ENCODE peak calls at places on chromosomes 5 and 9, in six cellular contexts. One of them, this sample, is unnamed.
A peak's percentile ranks its signal among the peaks of the same experiment; 100 is the strongest.

GRCh38 chr5:171162602-171163001 is 146.4 kb upstream of the TLX3 start:
- DNase-seq in IMR-90: peak; percentile 25
- DNase-seq in H1: peak; percentile 39
- DNase-seq in trophoblast cell: no peak
- DNase-seq in H9: peak; percentile 76
- DNase-seq in neuronal stem cell: peak; percentile 43
- DNase-seq in this sample: peak; percentile 24

GRCh38 chr9:113542741-113543140 is 79.2 kb downstream of the RGS3 start:
- DNase-seq in IMR-90: no peak
- DNase-seq in H1: no peak
- DNase-seq in trophoblast cell: no peak
- DNase-seq in H9: no peak
- DNase-seq in neuronal stem cell: no peak
- DNase-seq in this sample: no peak

GRCh38 chr5:90055831-90056328 is 353.7 kb downstream of the CETN3 start:
- DNase-seq in IMR-90: peak; percentile 21
- DNase-seq in H1: no peak
- DNase-seq in trophoblast cell: peak; percentile 23
- DNase-seq in H9: no peak
- DNase-seq in neuronal stem cell: no peak
- DNase-seq in this sample: peak; percentile 66

GRCh38 chr5:77129386-77129785 is 42.3 kb upstream of the ZBED3 start:
- DNase-seq in IMR-90: peak; percentile 13
- DNase-seq in H1: no peak
- DNase-seq in trophoblast cell: no peak
- DNase-seq in H9: peak; percentile 56
- DNase-seq in neuronal stem cell: no peak
- DNase-seq in this sample: peak; percentile 34

GRCh38 chr9:7909537-7909936 is 110.0 kb upstream of the DMAC1 start:
- DNase-seq in IMR-90: no peak
- DNase-seq in H1: no peak
- DNase-seq in trophoblast cell: no peak
- DNase-seq in H9: no peak
- DNase-seq in neuronal stem cell: no peak
- DNase-seq in this sample: no peak

GRCh38 chr5:103208460-103208859 is 50.1 kb upstream of the MACIR start:
- DNase-seq in IMR-90: no peak
- DNase-seq in H1: no peak
- DNase-seq in trophoblast cell: no peak
- DNase-seq in H9: no peak
- DNase-seq in neuronal stem cell: no peak
- DNase-seq in this sample: no peak

GRCh38 chr9:71746023-71746752 is 22.1 kb downstream of the CEMIP2 start:
- DNase-seq in IMR-90: no peak
- DNase-seq in H1: no peak
- DNase-seq in trophoblast cell: no peak
- DNase-seq in H9: no peak
- DNase-seq in neuronal stem cell: no peak
- DNase-seq in this sample: no peak

GRCh38 chr5:100777680-100778281 is 125.3 kb downstream of the ST8SIA4 start:
- DNase-seq in IMR-90: peak; percentile 89
- DNase-seq in H1: no peak
- DNase-seq in trophoblast cell: peak; percentile 39
- DNase-seq in H9: no peak
- DNase-seq in neuronal stem cell: no peak
- DNase-seq in this sample: peak; percentile 81

GRCh38 chr5:105616599-105616998 is 2054.0 kb upstream of the NUDT12 start:
- DNase-seq in IMR-90: no peak
- DNase-seq in H1: no peak
- DNase-seq in trophoblast cell: no peak
- DNase-seq in H9: no peak
- DNase-seq in neuronal stem cell: no peak
- DNase-seq in this sample: no peak

GRCh38 chr5:72282878-72283277 is 37.2 kb downstream of the MRPS27 start:
- DNase-seq in IMR-90: peak; percentile 76
- DNase-seq in H1: no peak
- DNase-seq in trophoblast cell: peak; percentile 49
- DNase-seq in H9: no peak
- DNase-seq in neuronal stem cell: no peak
- DNase-seq in this sample: peak; percentile 60

GRCh38 chr5:72280655-72281069 is 39.4 kb downstream of the MRPS27 start:
- DNase-seq in IMR-90: peak; percentile 66
- DNase-seq in H1: no peak
- DNase-seq in trophoblast cell: peak; percentile 4
- DNase-seq in H9: peak; percentile 32
- DNase-seq in neuronal stem cell: no peak
- DNase-seq in this sample: peak; percentile 67

GRCh38 chr5:72281764-72282499 is 38.1 kb downstream of the MRPS27 start:
- DNase-seq in IMR-90: peak; percentile 91
- DNase-seq in H1: no peak
- DNase-seq in trophoblast cell: peak; percentile 35
- DNase-seq in H9: no peak
- DNase-seq in neuronal stem cell: no peak
- DNase-seq in this sample: peak; percentile 88

GRCh38 chr5:72283358-72283757 is 36.7 kb downstream of the MRPS27 start:
- DNase-seq in IMR-90: no peak
- DNase-seq in H1: no peak
- DNase-seq in trophoblast cell: no peak
- DNase-seq in H9: no peak
- DNase-seq in neuronal stem cell: no peak
- DNase-seq in this sample: peak; percentile 26

GRCh38 chr5:72281430-72281763 is 38.6 kb downstream of the MRPS27 start:
- DNase-seq in IMR-90: no peak
- DNase-seq in H1: no peak
- DNase-seq in trophoblast cell: no peak
- DNase-seq in H9: no peak
- DNase-seq in neuronal stem cell: no peak
- DNase-seq in this sample: peak; percentile 26
- H3K27ac ChIP-seq in IMR-90: peak overlapping the region; percentile 35
- H3K27ac ChIP-seq in H1: no peak overlapping the region
- H3K27ac ChIP-seq in trophoblast cell: peak overlapping the region; percentile 46
- H3K27ac ChIP-seq in H9: no peak overlapping the region
- H3K27ac ChIP-seq in neuronal stem cell: no peak overlapping the region
- H3K27ac ChIP-seq in this sample: no peak overlapping the region

DNA sequence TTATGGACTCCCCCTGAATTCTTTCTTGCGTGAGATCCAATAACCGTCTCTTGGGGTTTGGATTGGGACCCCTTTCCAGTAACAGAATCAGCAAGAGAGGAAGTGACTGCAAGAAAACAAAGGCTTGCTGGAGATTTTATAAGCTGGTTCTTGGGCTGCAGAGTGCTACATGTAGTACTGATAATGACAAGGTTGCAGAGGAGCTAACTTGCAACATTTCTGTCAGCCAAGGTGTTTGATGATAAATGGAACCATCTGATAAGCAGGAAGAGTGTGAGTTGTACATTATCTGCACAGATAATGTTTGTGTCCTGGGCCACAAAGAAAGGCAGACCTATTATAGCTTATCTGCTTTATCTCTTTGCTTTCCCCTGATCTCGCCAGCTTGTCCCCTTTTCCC is 37.1 kb downstream of the DNAJB5 start:
- DNase-seq in IMR-90: no peak
- DNase-seq in H1: no peak
- DNase-seq in trophoblast cell: peak; percentile 76
- DNase-seq in H9: no peak
- DNase-seq in neuronal stem cell: no peak
- DNase-seq in this sample: no peak
- H3K9me3 ChIP-seq in IMR-90: no peaks in the 10 kb centered on the region
- H3K9me3 ChIP-seq in H1: peaks cover 18% of the 10 kb centered on the region
- H3K9me3 ChIP-seq in trophoblast cell: peaks cover 2% of the 10 kb centered on the region
- H3K9me3 ChIP-seq in H9: peaks cover 20% of the 10 kb centered on the region
- H3K9me3 ChIP-seq in neuronal stem cell: peaks cover 11% of the 10 kb centered on the region
- H3K9me3 ChIP-seq in this sample: no peaks in the 10 kb centered on the region

GRCh38 chr5:5436206-5436765 is 13.8 kb downstream of the ICE1 start:
- DNase-seq in IMR-90: no peak
- DNase-seq in H1: no peak
- DNase-seq in trophoblast cell: peak; percentile 74
- DNase-seq in H9: no peak
- DNase-seq in neuronal stem cell: no peak
- DNase-seq in this sample: no peak
- H4K8ac ChIP-seq in IMR-90: no peak overlapping the region
- H4K8ac ChIP-seq in H1: no peak overlapping the region
- H4K8ac ChIP-seq in trophoblast cell: no peak overlapping the region
- H4K8ac ChIP-seq in H9: no peak overlapping the region
- H4K8ac ChIP-seq in neuronal stem cell: no peak overlapping the region
- H4K8ac ChIP-seq in this sample: no peak overlapping the region

GRCh38 chr5:60944904-60945759 is at the start of the genes ERCC8 and NDUFAF2:
- DNase-seq in IMR-90: peak; percentile 92
- DNase-seq in H1: peak; percentile 57
- DNase-seq in trophoblast cell: peak; percentile 94
- DNase-seq in H9: peak; percentile 93
- DNase-seq in neuronal stem cell: peak; percentile 87
- DNase-seq in this sample: peak; percentile 96
- H3K27ac ChIP-seq in IMR-90: peak within 1 kb of the TSS; percentile 50
- H3K27ac ChIP-seq in H1: peak within 1 kb of the TSS; percentile 73
- H3K27ac ChIP-seq in trophoblast cell: no peak within 1 kb of the TSS
- H3K27ac ChIP-seq in H9: no peak within 1 kb of the TSS
- H3K27ac ChIP-seq in neuronal stem cell: peak within 1 kb of the TSS; percentile 50
- H3K27ac ChIP-seq in this sample: peak within 1 kb of the TSS; percentile 23

This sample was measured in mesenchymal stem cell.